ENCODE peak calls at places on chromosomes 11 and 22, in eight cellular contexts. H, L, B, F, Z, O, V and X are unnamed samples.
A peak's percentile ranks its signal among the peaks of the same experiment; 100 is the strongest.

GRCh38 chr22:23061471-23062280 is 8.6 kb upstream of the GNAZ start:
- DNase-seq in H (no peak), L (no peak), B (peak; percentile 45), F (no peak), Z (peak; percentile 46), O (no peak), V (peak; percentile 0), X (no peak)

GRCh38 chr11:67347964-67348749 is 5.2 kb downstream of the POLD4 start:
- DNase-seq in H (no peak), L (no peak), B (peak; percentile 46), F (no peak), Z (peak; percentile 49), O (no peak), V (no peak), X (no peak)

GRCh38 chr11:87368876-87369480 is 331.2 kb downstream of the TMEM135 start:
- DNase-seq in H (no peak), L (peak; percentile 28), B (no peak), F (no peak), Z (no peak), O (no peak), V (peak; percentile 13), X (no peak)

GRCh38 chr11:1834132-1834610 is 619 bp upstream of the SYT8 start:
- DNase-seq in H (no peak), L (no peak), B (no peak), F (no peak), Z (peak; percentile 80), O (peak; percentile 99), V (no peak), X (no peak)

GRCh38 chr11:66076561-66076960 is 6.5 kb downstream of the PACS1 start:
- DNase-seq in H (no peak), L (no peak), B (no peak), F (no peak), Z (peak; percentile 47), O (no peak), V (no peak), X (no peak)

GRCh38 chr22:30647536-30647935 is 12.0 kb downstream of the SLC35E4 start:
- DNase-seq in H (no peak), L (no peak), B (no peak), F (no peak), Z (no peak), O (no peak), V (no peak), X (no peak)

GRCh38 chr11:11320820-11321219 is 32.2 kb downstream of the CSNK2A3 start:
- DNase-seq in H (no peak), L (no peak), B (no peak), F (no peak), Z (no peak), O (no peak), V (no peak), X (no peak)

GRCh38 chr11:61774441-61774840 is 18.0 kb downstream of the TMEM258 start:
- DNase-seq in H (no peak), L (no peak), B (no peak), F (no peak), Z (peak; percentile 88), O (no peak), V (no peak), X (no peak)

GRCh38 chr22:30243671-30244465 is 2.7 kb downstream of the LIF start:
- DNase-seq in H (no peak), L (no peak), B (no peak), F (no peak), Z (peak; percentile 80), O (no peak), V (no peak), X (no peak)

GRCh38 chr11:129298990-129299389 is 76.7 kb upstream of the BARX2 start:
- DNase-seq in H (no peak), L (no peak), B (no peak), F (no peak), Z (no peak), O (no peak), V (no peak), X (no peak)

GRCh38 chr11:115215694-115216615 is 288.3 kb downstream of the CADM1 start:
- DNase-seq in H (no peak), L (no peak), B (no peak), F (no peak), Z (no peak), O (no peak), V (no peak), X (no peak)

GRCh38 chr11:110907629-110908028 is 195.4 kb upstream of the ARHGAP20 start:
- DNase-seq in H (no peak), L (no peak), B (no peak), F (no peak), Z (no peak), O (no peak), V (no peak), X (no peak)

GRCh38 chr11:43245471-43245870 is 66.3 kb upstream of the API5 start:
- DNase-seq in H (no peak), L (no peak), B (no peak), F (no peak), Z (no peak), O (peak; percentile 89), V (no peak), X (no peak)

GRCh38 chr11:32829680-32830412 is at the start of gene PRRG4:
- DNase-seq in H (no peak), L (peak; percentile 62), B (no peak), F (no peak), Z (peak; percentile 94), O (peak; percentile 75), V (peak; percentile 35), X (no peak)

GRCh38 chr11:108754901-108755625 is 90.2 kb downstream of the DDX10 start:
- DNase-seq in H (no peak), L (no peak), B (no peak), F (no peak), Z (no peak), O (no peak), V (peak; percentile 7), X (no peak)

GRCh38 chr11:125954123-125954944 is 8.5 kb downstream of the VSIG10L2 start:
- DNase-seq in H (no peak), L (no peak), B (no peak), F (no peak), Z (peak; percentile 55), O (no peak), V (no peak), X (no peak)

GRCh38 chr11:92627615-92628201 is 341.7 kb upstream of the MTNR1B start:
- DNase-seq in H (no peak), L (no peak), B (no peak), F (no peak), Z (peak; percentile 82), O (no peak), V (no peak), X (no peak)

GRCh38 chr22:41800348-41801146 is at the start of gene CCDC134:
- DNase-seq in H (peak; percentile 87), L (peak; percentile 94), B (peak; percentile 92), F (peak; percentile 86), Z (peak; percentile 99), O (peak; percentile 94), V (peak; percentile 90), X (peak; percentile 88)

GRCh38 chr22:41801886-41802285 is 1.4 kb downstream of the CCDC134 start:
- DNase-seq in H (no peak), L (no peak), B (no peak), F (no peak), Z (peak; percentile 61), O (no peak), V (no peak), X (no peak)

GRCh38 chr22:41798736-41799135 is 1.7 kb upstream of the CCDC134 start:
- DNase-seq in H (no peak), L (no peak), B (no peak), F (no peak), Z (no peak), O (no peak), V (no peak), X (no peak)

GRCh38 chr22:41801147-41801819 is 804 bp downstream of the CCDC134 start:
- DNase-seq in H (no peak), L (no peak), B (no peak), F (no peak), Z (peak; percentile 67), O (no peak), V (no peak), X (no peak)

GRCh38 chr22:41799486-41800347 is 762 bp upstream of the CCDC134 start:
- DNase-seq in H (no peak), L (peak; percentile 15), B (peak; percentile 68), F (no peak), Z (peak; percentile 90), O (peak; percentile 39), V (peak; percentile 34), X (peak; percentile 35)
- H3K4me3 ChIP-seq in H (peak overlapping the region; percentile 99), L (peak overlapping the region; percentile 52), B (peak overlapping the region; percentile 78), F (peak overlapping the region; percentile 72), Z (peak overlapping the region; percentile 99), O (peak overlapping the region; percentile 28), V (peak overlapping the region; percentile 91), X (peak overlapping the region; percentile 96)

DNA sequence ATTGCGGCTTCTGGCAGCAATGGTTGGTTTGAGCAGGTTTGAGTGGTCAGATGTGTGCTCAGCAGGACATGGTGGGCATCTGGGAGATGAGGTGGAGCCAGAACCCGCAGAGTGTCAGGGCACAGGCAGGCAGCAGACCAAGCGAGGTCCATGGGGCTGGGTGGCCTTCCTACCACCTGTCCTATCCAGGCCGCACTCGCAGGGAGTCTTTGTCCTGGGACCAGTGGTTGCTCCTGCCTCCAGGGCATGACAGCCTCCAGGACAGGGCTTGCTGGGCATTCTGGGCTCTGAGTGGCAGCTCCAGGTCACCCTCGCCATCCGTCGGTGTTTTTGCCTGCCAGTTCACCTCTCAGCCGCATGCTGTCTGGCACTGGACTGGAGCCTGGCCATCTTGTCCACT is 919.3 kb downstream of the TBC1D22A start:
- DNase-seq in H (no peak), L (no peak), B (no peak), F (no peak), Z (no peak), O (no peak), V (no peak), X (no peak)
- H3K9me3 ChIP-seq in H (no peaks in the 10 kb centered on the region), L (no peaks in the 10 kb centered on the region), B (no peaks in the 10 kb centered on the region), F (peaks cover 9% of the 10 kb centered on the region), Z (no peaks in the 10 kb centered on the region), O (peaks cover 9% of the 10 kb centered on the region), V (no peaks in the 10 kb centered on the region), X (no peaks in the 10 kb centered on the region)

GRCh38 chr11:72026029-72026428 is 27.3 kb downstream of the IL18BP start:
- DNase-seq in H (no peak), L (no peak), B (no peak), F (no peak), Z (no peak), O (no peak), V (no peak), X (no peak)
- H3K27ac ChIP-seq in H (no peak overlapping the region), L (peak overlapping the region; percentile 58), B (no peak overlapping the region), F (no peak overlapping the region), Z (peak overlapping the region; percentile 80), O (no peak overlapping the region), V (peak overlapping the region; percentile 33), X (no peak overlapping the region)

DNA sequence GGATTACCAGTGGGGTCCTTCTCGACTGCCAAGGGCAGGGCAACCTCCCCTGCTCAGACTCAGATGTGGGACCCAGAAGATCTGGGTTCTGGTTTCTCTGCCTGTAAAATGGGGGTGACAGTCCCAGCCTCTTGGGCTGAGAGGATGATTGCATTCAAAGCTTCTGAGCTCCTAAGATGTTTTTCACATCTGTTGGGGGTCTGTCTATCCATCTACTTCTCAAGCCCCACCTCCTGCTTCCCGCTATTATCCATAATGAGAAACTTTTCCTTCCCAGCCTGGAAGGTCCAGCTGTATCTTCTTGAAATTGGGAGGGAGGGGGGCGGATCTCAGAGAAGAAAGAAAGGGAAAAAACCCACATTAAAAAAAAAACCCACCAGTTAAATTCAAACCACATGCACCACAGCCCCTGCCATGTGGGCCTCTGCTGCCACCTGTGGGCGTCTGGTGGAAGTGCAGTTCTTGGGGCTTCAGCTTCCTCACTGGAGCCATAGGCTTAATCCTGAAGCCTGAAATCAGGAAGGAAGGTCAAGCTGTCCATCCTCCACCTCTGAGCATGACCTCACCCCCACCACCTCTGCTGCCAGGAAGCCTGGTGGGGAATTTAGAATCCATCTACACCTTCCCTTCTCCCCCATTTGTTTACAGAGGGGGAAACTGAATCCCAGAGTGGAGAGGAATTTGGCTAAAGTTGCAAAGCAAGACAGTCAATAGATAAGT is 27.3 kb downstream of the ARHGEF17 start:
- DNase-seq in H (peak; percentile 74), L (peak; percentile 79), B (peak; percentile 87), F (peak; percentile 67), Z (peak; percentile 95), O (peak; percentile 80), V (peak; percentile 88), X (peak; percentile 72)
- H3K4me3 ChIP-seq in H (no peak overlapping the region), L (no peak overlapping the region), B (no peak overlapping the region), F (no peak overlapping the region), Z (no peak overlapping the region), O (no peak overlapping the region), V (no peak overlapping the region), X (no peak overlapping the region)